ENCODE peak calls at places on chromosomes 6 and 20, in six cellular contexts. A is psoas muscle, P is brain microvascular endothelial cell, Y is colonic mucosa, J is stomach, K is transverse colon. U is an unnamed sample.
A peak's percentile ranks its signal among the peaks of the same experiment; 100 is the strongest.

GRCh38 chr20:63659370-63659769 is 1.3 kb downstream of the RTEL1 start:
- DNase-seq in K (no peak), A (no peak), J (no peak), Y (no peak), P (no peak), U (no peak)

GRCh38 chr20:4871486-4871885 is 129.8 kb downstream of the SLC23A2 start:
- DNase-seq in K (no peak), P (no peak), Y (no peak), A (no peak), J (no peak), U (no peak)

GRCh38 chr6:90454835-90455427 is 131.9 kb downstream of the MAP3K7 start:
- DNase-seq in P (no peak), Y (no peak), A (no peak), J (no peak), K (no peak), U (no peak)

GRCh38 chr6:18277181-18278006 is 13.1 kb upstream of the DEK start:
- DNase-seq in J (no peak), A (peak; percentile 55), P (no peak), K (no peak), Y (no peak), U (no peak)

GRCh38 chr6:52174118-52174517 is 12.1 kb upstream of the IL17A start:
- DNase-seq in P (no peak), J (no peak), K (no peak), Y (no peak), A (no peak), U (no peak)

GRCh38 chr6:156949376-156949775 is 172.2 kb downstream of the ARID1B start:
- DNase-seq in A (no peak), P (peak; percentile 76), Y (no peak), K (no peak), J (no peak), U (peak; percentile 48)

GRCh38 chr6:150435832-150436231 is 67.0 kb downstream of the IYD start:
- DNase-seq in A (no peak), J (no peak), K (no peak), P (peak; percentile 29), Y (no peak), U (no peak)

GRCh38 chr6:152078804-152079203 is 271.3 kb downstream of the ESR1 start:
- DNase-seq in P (no peak), K (no peak), Y (no peak), J (no peak), A (no peak), U (no peak)

GRCh38 chr20:54047741-54048140 is 22.7 kb downstream of the BCAS1 start:
- DNase-seq in K (no peak), P (no peak), J (no peak), A (no peak), Y (no peak), U (no peak)

GRCh38 chr20:14715400-14715799 is 378.0 kb upstream of the FLRT3 start:
- DNase-seq in A (no peak), P (no peak), Y (no peak), K (no peak), J (no peak), U (no peak)

GRCh38 chr20:6502999-6503398 is 264.5 kb upstream of the BMP2 start:
- DNase-seq in P (peak; percentile 15), Y (no peak), K (no peak), J (no peak), A (no peak), U (no peak)

GRCh38 chr20:1075564-1075963 is 42.8 kb upstream of the PSMF1 start:
- DNase-seq in J (no peak), Y (no peak), A (no peak), P (no peak), K (no peak), U (no peak)

GRCh38 chr6:84762941-84763396 is 1.4 kb downstream of the TBX18 start:
- DNase-seq in A (peak; percentile 69), Y (no peak), P (no peak), K (no peak), J (no peak), U (no peak)

GRCh38 chr6:84763397-84764331 is 734 bp downstream of the TBX18 start:
- DNase-seq in P (peak; percentile 89), A (peak; percentile 73), K (no peak), J (no peak), Y (no peak), U (no peak)

GRCh38 chr6:84766118-84766683 is 1.8 kb upstream of the TBX18 start:
- DNase-seq in Y (no peak), J (no peak), P (no peak), A (peak; percentile 50), K (no peak), U (no peak)

GRCh38 chr6:84764332-84765049 is at the start of gene TBX18:
- DNase-seq in A (peak; percentile 93), Y (peak; percentile 86), P (peak; percentile 100), J (peak; percentile 39), K (peak; percentile 80), U (no peak)

GRCh38 chr6:84762220-84762940 is 2.0 kb downstream of the TBX18 start:
- DNase-seq in P (no peak), Y (no peak), J (no peak), K (no peak), A (no peak), U (no peak)
- TF ChIP-seq CTCF in P (peak; percentile 56), Y (no peak), J (no peak), K (no peak), A (no peak), U (no peak)

GRCh38 chr6:93389192-93389591 is 30.2 kb downstream of the EPHA7 start:
- DNase-seq in P (no peak), J (no peak), Y (no peak), A (no peak), K (no peak), U (no peak)

GRCh38 chr6:93392797-93393196 is 26.6 kb downstream of the EPHA7 start:
- DNase-seq in K (no peak), Y (no peak), A (no peak), P (no peak), J (no peak), U (no peak)

GRCh38 chr6:93394471-93394870 is 24.9 kb downstream of the EPHA7 start:
- DNase-seq in A (no peak), K (no peak), J (no peak), P (no peak), Y (no peak), U (no peak)

GRCh38 chr6:93393554-93394074 is 25.7 kb downstream of the EPHA7 start:
- DNase-seq in P (no peak), J (no peak), Y (no peak), A (no peak), K (no peak), U (no peak)

DNA sequence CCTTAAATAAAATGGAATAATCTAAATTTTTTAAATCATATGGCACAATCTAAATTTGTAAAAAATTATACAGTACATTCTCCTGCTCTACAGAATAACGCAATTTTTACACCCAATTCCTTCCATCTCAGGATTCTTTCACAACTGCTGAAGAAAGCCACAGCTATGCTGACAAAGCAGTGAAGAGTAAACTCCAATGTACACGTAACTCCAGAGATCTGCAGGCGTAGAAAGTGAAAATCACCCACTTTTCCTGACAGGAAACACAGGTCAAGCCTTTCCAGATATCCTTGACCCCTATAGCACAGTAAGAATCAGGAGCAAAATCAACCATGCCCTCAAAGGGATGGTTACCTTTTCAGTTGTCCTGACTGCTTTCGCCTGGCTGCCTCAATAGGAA is 27.4 kb downstream of the EPHA7 start:
- DNase-seq in A (no peak), P (no peak), K (no peak), Y (no peak), J (no peak), U (no peak)
- H3K27ac ChIP-seq in A (no peak overlapping the region), P (no peak overlapping the region), K (no peak overlapping the region), Y (no peak overlapping the region), J (no peak overlapping the region), U (no peak overlapping the region)

GRCh38 chr20:48092596-48093280 is 307.5 kb upstream of the SULF2 start:
- DNase-seq in P (no peak), K (no peak), A (no peak), J (no peak), Y (no peak), U (no peak)
- TF ChIP-seq CTCF in P (no peak), K (no peak), A (no peak), J (no peak), Y (no peak), U (no peak)

DNA sequence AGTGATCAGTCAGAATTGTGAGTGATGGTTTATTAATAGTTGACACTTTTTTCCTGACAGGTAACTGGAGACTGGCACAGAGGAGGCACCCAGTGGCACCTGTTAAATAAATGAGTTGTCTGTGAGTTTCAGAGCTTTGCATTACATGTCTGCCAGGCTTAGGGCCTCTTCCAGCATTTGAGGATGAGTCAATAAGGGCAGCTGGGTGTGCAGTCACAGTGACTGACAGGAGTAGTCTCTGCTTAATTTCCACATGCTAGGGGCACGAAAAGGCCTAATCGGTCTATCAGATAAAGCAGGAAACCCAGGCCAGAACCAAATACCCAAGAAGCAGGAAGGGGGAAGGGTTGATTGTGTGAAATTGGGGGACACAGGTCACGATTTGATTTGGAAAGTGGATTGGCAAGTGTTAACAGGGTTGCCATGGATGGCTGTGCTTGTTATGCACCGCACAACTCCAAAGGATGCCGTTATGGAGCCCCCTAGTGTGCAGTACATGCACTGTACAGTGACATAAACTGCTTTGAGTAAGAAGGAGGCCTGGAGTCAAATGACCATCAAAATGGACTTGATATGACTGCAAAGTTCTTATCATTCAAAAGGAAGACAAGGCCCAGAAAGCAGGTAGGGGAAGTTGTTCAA is 111.9 kb upstream of the GGTLC1 start:
- DNase-seq in K (peak; percentile 25), A (no peak), J (peak; percentile 32), P (peak; percentile 76), Y (peak; percentile 40), U (peak; percentile 26)
- H3K27ac ChIP-seq in K (no peak overlapping the region), A (no peak overlapping the region), J (no peak overlapping the region), P (peak overlapping the region; percentile 5), Y (no peak overlapping the region), U (peak overlapping the region; percentile 11)

DNA sequence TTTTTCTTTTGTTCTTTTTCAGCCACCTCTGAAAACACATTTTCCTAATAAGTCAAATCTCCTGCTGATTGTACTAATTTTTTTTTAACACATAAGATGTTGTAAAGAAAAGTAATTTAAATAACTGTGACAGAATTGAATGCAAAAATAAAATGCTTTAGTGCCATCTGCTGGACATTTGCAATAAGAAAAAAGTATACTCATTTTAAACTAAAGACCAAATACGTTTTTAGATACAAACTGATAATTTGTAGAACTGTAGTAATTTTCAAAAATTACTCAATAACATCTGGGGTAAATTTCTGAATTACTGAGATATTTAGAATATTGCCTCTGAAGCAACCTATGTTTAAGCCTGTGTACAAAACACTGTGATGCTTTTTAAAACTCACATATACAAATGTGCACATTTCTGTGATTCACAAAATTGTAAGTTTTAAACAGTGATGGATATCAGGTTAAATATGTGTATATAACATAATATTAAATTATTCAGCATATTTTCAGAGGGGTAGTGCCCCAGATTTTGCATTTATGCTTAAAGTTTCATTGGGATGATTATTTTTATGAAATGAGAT is 198.7 kb downstream of the RIMS1 start:
- DNase-seq in P (no peak), A (no peak), J (no peak), K (no peak), Y (no peak), U (no peak)
- TF ChIP-seq CTCF in P (peak; percentile 13), A (peak; percentile 48), J (peak; percentile 28), K (peak; percentile 37), Y (no peak), U (no peak)

DNA sequence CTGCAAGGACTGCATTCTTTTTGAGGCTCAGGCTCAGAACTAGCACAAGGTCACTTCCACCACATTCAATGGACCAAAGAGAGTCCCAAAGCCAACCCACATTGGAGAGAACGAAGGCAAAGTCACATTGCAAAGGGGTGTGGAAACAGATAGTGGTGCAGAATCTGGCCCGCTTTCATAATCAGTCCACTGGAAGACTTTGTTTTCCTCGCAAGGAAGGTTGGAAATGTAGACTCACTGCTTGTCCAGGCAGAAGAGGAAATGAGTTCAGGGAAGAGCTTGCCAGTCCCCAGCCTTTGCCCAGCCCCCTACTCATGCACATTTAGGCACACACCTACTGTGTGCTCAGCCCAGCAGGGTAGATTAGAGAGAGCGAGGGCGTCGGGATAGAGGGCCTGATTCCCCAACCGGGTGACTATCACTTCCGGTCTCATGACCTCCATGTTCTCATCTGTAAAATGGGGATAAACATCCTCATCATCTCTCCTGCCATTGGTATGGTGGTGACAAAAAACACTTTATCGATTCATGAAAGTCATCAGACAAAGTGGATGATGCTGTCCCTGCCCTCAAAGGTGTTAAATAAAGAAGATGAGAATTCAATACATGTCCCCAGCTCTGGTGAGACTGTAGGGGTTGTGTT is 24.3 kb upstream of the CCN5 start:
- DNase-seq in Y (no peak), K (no peak), P (no peak), J (no peak), A (no peak), U (no peak)
- H3K27ac ChIP-seq in Y (no peak overlapping the region), K (no peak overlapping the region), P (no peak overlapping the region), J (no peak overlapping the region), A (peak overlapping the region; percentile 67), U (no peak overlapping the region)

U was measured in keratinocyte.